ENCODE peak calls at places on chromosomes 11 and 22, in five cellular contexts. One of them, this sample, is unnamed.

GRCh38 chr11:86460461-86461404 is 86.0 kb downstream of the CCDC81 start:
- DNase-seq in HepG2: no peak
- DNase-seq in IMR-90: peak
- DNase-seq in K562: no peak
- DNase-seq in GM12878: no peak
- DNase-seq in this sample: no peak

GRCh38 chr11:123594921-123595320 is 59.5 kb downstream of the SCN3B start:
- DNase-seq in HepG2: peak
- DNase-seq in IMR-90: no peak
- DNase-seq in K562: no peak
- DNase-seq in GM12878: no peak
- DNase-seq in this sample: no peak

GRCh38 chr11:86983071-86983488 is 27.9 kb upstream of the FZD4 start:
- DNase-seq in HepG2: peak
- DNase-seq in IMR-90: no peak
- DNase-seq in K562: no peak
- DNase-seq in GM12878: no peak
- DNase-seq in this sample: no peak

GRCh38 chr22:32708835-32709234 is 92.7 kb upstream of the TIMP3 start:
- DNase-seq in HepG2: no peak
- DNase-seq in IMR-90: peak
- DNase-seq in K562: no peak
- DNase-seq in GM12878: no peak
- DNase-seq in this sample: no peak

GRCh38 chr22:24813861-24814770 is 8.1 kb downstream of the SGSM1 start:
- DNase-seq in HepG2: no peak
- DNase-seq in IMR-90: no peak
- DNase-seq in K562: no peak
- DNase-seq in GM12878: no peak
- DNase-seq in this sample: no peak

GRCh38 chr22:27445876-27446275 is 355.7 kb downstream of the MN1 start:
- DNase-seq in HepG2: no peak
- DNase-seq in IMR-90: peak
- DNase-seq in K562: no peak
- DNase-seq in GM12878: no peak
- DNase-seq in this sample: no peak

GRCh38 chr11:1267441-1268100 is 41.9 kb downstream of the TOLLIP start:
- DNase-seq in HepG2: no peak
- DNase-seq in IMR-90: no peak
- DNase-seq in K562: no peak
- DNase-seq in GM12878: no peak
- DNase-seq in this sample: no peak

GRCh38 chr11:117328414-117329010 is 858 bp downstream of the CEP164 start:
- DNase-seq in HepG2: no peak
- DNase-seq in IMR-90: peak
- DNase-seq in K562: peak
- DNase-seq in GM12878: no peak
- DNase-seq in this sample: no peak

GRCh38 chr11:33734441-33735165 is 1.6 kb downstream of the CD59 start:
- DNase-seq in HepG2: no peak
- DNase-seq in IMR-90: no peak
- DNase-seq in K562: no peak
- DNase-seq in GM12878: no peak
- DNase-seq in this sample: no peak

GRCh38 chr11:119676461-119677020 is 52.5 kb downstream of the NECTIN1 start:
- DNase-seq in HepG2: no peak
- DNase-seq in IMR-90: peak
- DNase-seq in K562: no peak
- DNase-seq in GM12878: no peak
- DNase-seq in this sample: no peak

GRCh38 chr11:117226388-117227385 is 5.2 kb downstream of the PCSK7 start:
- DNase-seq in HepG2: peak
- DNase-seq in IMR-90: peak
- DNase-seq in K562: peak
- DNase-seq in GM12878: peak
- DNase-seq in this sample: peak

GRCh38 chr22:36352775-36353507 is 34.8 kb downstream of the MYH9 start:
- DNase-seq in HepG2: peak
- DNase-seq in IMR-90: peak
- DNase-seq in K562: no peak
- DNase-seq in GM12878: no peak
- DNase-seq in this sample: peak
- TF ChIP-seq POLR2A in HepG2: no peak
- TF ChIP-seq POLR2A in IMR-90: no peak
- TF ChIP-seq POLR2A in K562: no peak
- TF ChIP-seq POLR2A in GM12878: no peak
- TF ChIP-seq POLR2A in this sample: no peak

GRCh38 chr22:44025171-44026065 is 1.3 kb downstream of the PARVB start:
- DNase-seq in HepG2: no peak
- DNase-seq in IMR-90: no peak
- DNase-seq in K562: peak
- DNase-seq in GM12878: peak
- DNase-seq in this sample: no peak

GRCh38 chr22:44029069-44029468 is 5.0 kb downstream of the PARVB start:
- DNase-seq in HepG2: no peak
- DNase-seq in IMR-90: no peak
- DNase-seq in K562: no peak
- DNase-seq in GM12878: no peak
- DNase-seq in this sample: no peak

GRCh38 chr22:44026066-44026629 is 2.0 kb downstream of the PARVB start:
- DNase-seq in HepG2: no peak
- DNase-seq in IMR-90: no peak
- DNase-seq in K562: no peak
- DNase-seq in GM12878: no peak
- DNase-seq in this sample: no peak

GRCh38 chr22:44028091-44028490 is 4.0 kb downstream of the PARVB start:
- DNase-seq in HepG2: no peak
- DNase-seq in IMR-90: no peak
- DNase-seq in K562: no peak
- DNase-seq in GM12878: no peak
- DNase-seq in this sample: no peak

DNA sequence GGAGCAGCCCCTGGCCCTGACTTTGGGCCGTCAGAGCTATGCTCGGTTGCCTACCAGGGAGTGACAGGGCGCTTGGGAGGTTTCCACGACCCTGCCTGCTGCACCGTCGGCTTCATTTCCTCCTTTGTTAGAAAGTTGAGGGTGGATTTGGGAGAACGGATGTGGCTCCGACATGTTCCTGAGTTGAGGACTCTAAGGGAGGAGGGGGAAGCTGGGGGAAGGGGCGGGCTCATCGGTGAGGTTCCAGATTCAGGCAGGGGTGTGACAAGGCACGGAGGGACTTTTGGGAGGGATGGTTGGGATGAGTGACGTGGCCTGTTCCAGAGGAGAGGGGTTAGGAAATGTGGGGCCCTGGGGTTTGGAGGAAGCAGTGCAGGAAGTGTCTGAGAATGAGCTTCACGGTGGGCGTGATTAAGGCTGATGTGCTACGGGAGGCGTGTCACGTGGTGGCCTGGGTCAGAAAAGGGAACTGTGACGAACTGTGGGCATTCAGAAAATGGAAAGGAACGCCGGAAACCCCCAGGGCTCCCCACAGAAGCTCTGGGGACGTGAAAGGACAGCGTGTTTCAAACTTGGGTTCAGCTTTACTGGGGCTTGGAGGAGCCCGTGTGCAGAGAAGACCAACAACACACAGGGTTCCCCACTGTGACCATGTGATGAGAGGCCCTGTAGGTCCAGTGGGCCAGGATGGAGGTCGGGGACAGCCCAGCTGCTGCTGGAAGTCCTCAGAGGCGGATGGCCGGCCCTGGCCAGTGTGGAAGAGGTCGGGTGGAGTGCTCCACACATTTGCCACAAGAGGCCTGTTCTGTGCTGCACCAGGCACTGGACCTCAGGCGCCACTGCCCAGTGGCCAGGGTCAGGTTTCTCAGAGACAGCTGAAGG is 2.8 kb downstream of the PARVB start:
- DNase-seq in HepG2: no peak
- DNase-seq in IMR-90: peak
- DNase-seq in K562: peak
- DNase-seq in GM12878: peak
- DNase-seq in this sample: no peak
- TF ChIP-seq SMC3 in HepG2: no peak
- TF ChIP-seq SMC3 in IMR-90: no peak
- TF ChIP-seq SMC3 in K562: no peak
- TF ChIP-seq SMC3 in GM12878: no peak
- TF ChIP-seq SMC3 in this sample: no peak

GRCh38 chr11:106520146-106520912 is 442.9 kb downstream of the AASDHPPT start:
- DNase-seq in HepG2: no peak
- DNase-seq in IMR-90: no peak
- DNase-seq in K562: no peak
- DNase-seq in GM12878: no peak
- DNase-seq in this sample: no peak
- TF ChIP-seq POLR2A in HepG2: no peak
- TF ChIP-seq POLR2A in IMR-90: no peak
- TF ChIP-seq POLR2A in K562: no peak
- TF ChIP-seq POLR2A in GM12878: no peak
- TF ChIP-seq POLR2A in this sample: no peak

GRCh38 chr11:36635463-36635862 is 37.4 kb upstream of the RAG2 start:
- DNase-seq in HepG2: no peak
- DNase-seq in IMR-90: no peak
- DNase-seq in K562: no peak
- DNase-seq in GM12878: no peak
- DNase-seq in this sample: no peak

GRCh38 chr11:36628141-36628540 is 30.1 kb upstream of the RAG2 start:
- DNase-seq in HepG2: no peak
- DNase-seq in IMR-90: no peak
- DNase-seq in K562: no peak
- DNase-seq in GM12878: no peak
- DNase-seq in this sample: no peak

GRCh38 chr11:36627471-36627870 is 29.4 kb upstream of the RAG2 start:
- DNase-seq in HepG2: no peak
- DNase-seq in IMR-90: no peak
- DNase-seq in K562: no peak
- DNase-seq in GM12878: no peak
- DNase-seq in this sample: no peak

GRCh38 chr11:36628765-36629199 is 30.7 kb upstream of the RAG2 start:
- DNase-seq in HepG2: no peak
- DNase-seq in IMR-90: no peak
- DNase-seq in K562: no peak
- DNase-seq in GM12878: no peak
- DNase-seq in this sample: no peak

GRCh38 chr11:36631704-36632287 is 33.8 kb upstream of the RAG2 start:
- DNase-seq in HepG2: no peak
- DNase-seq in IMR-90: no peak
- DNase-seq in K562: no peak
- DNase-seq in GM12878: no peak
- DNase-seq in this sample: no peak
- TF ChIP-seq SMC3 in HepG2: no peak
- TF ChIP-seq SMC3 in IMR-90: no peak
- TF ChIP-seq SMC3 in K562: no peak
- TF ChIP-seq SMC3 in GM12878: no peak
- TF ChIP-seq SMC3 in this sample: no peak

DNA sequence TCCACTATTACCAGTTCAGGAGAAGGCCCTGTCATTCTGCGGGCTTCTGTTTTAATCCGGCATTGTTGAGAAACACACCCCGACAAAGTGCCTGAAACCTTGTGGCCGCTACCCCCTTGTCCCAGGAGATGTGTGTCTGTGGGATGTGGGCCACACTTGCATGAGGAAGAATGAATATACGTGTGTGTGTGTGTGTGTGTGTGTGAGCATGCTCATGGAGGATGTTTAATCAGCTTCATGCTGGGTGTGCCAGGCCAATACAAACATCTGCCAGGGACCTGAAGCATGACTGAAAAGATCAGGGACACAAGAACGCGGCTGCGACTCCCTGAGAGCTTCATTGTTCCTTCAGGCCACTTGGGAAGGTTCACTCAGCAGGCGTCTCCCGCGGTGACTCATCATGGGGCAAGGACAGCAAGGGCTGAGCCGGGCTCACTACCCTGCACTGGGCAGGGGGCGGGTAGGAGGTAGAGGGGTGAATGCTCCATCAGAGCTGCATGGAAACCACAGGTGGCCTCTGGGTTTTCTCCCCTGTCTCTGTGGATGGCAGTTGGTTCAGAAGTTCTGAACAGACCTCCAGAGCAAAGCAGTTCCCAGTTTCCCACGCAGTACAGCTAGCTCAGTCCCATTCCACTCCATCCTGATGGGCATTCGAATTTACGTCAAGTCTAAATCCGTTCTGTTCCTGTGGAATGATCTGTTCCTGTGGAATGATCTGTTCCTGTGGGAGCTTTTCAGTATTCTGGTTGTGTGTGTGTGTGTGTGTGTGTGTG is 7.0 kb upstream of the MALAT1 start:
- DNase-seq in HepG2: no peak
- DNase-seq in IMR-90: peak
- DNase-seq in K562: peak
- DNase-seq in GM12878: no peak
- DNase-seq in this sample: peak
- TF ChIP-seq POLR2A in HepG2: no peak
- TF ChIP-seq POLR2A in IMR-90: peak
- TF ChIP-seq POLR2A in K562: no peak
- TF ChIP-seq POLR2A in GM12878: peak
- TF ChIP-seq POLR2A in this sample: peak

This sample was measured in A549.